ENCODE peak calls at places on chromosomes 16 and 17, in seven cellular contexts. One of them, this sample, is unnamed.

GRCh38 chr16:12436201-12436657 is 367.5 kb downstream of the CPPED1 start:
- DNase-seq in myocyte: no peak
- DNase-seq in pulmonary artery endothelial cell: no peak
- DNase-seq in GM13977: no peak
- DNase-seq in GM12878: no peak
- DNase-seq in activated CD8-positive, alpha-beta memory T cell treated with anti-CD3 and anti-CD28 coated beads for 48 hours: no peak
- DNase-seq in stimulated activated CD4-positive, alpha-beta T cell treated with anti-CD3 and anti-CD28 coated beads, Interleukin-2, amount 100 ng/mL, for 48 hours: no peak
- DNase-seq in this sample: no peak

GRCh38 chr17:18248300-18248731 is 10.2 kb downstream of the FLII start:
- DNase-seq in myocyte: peak
- DNase-seq in pulmonary artery endothelial cell: peak
- DNase-seq in GM13977: peak
- DNase-seq in GM12878: no peak
- DNase-seq in activated CD8-positive, alpha-beta memory T cell treated with anti-CD3 and anti-CD28 coated beads for 48 hours: no peak
- DNase-seq in stimulated activated CD4-positive, alpha-beta T cell treated with anti-CD3 and anti-CD28 coated beads, Interleukin-2, amount 100 ng/mL, for 48 hours: peak
- DNase-seq in this sample: peak

GRCh38 chr16:87178977-87179376 is 138.2 kb downstream of the C16orf95 start:
- DNase-seq in myocyte: no peak
- DNase-seq in pulmonary artery endothelial cell: peak
- DNase-seq in GM13977: no peak
- DNase-seq in GM12878: no peak
- DNase-seq in activated CD8-positive, alpha-beta memory T cell treated with anti-CD3 and anti-CD28 coated beads for 48 hours: no peak
- DNase-seq in stimulated activated CD4-positive, alpha-beta T cell treated with anti-CD3 and anti-CD28 coated beads, Interleukin-2, amount 100 ng/mL, for 48 hours: no peak
- DNase-seq in this sample: no peak

GRCh38 chr17:12024332-12024731 is 3.7 kb downstream of the MAP2K4 start:
- DNase-seq in myocyte: peak
- DNase-seq in pulmonary artery endothelial cell: no peak
- DNase-seq in GM13977: no peak
- DNase-seq in GM12878: no peak
- DNase-seq in activated CD8-positive, alpha-beta memory T cell treated with anti-CD3 and anti-CD28 coated beads for 48 hours: no peak
- DNase-seq in stimulated activated CD4-positive, alpha-beta T cell treated with anti-CD3 and anti-CD28 coated beads, Interleukin-2, amount 100 ng/mL, for 48 hours: no peak
- DNase-seq in this sample: no peak

GRCh38 chr17:10275418-10275817 is 77.0 kb upstream of the GAS7 start:
- DNase-seq in myocyte: no peak
- DNase-seq in pulmonary artery endothelial cell: no peak
- DNase-seq in GM13977: no peak
- DNase-seq in GM12878: no peak
- DNase-seq in activated CD8-positive, alpha-beta memory T cell treated with anti-CD3 and anti-CD28 coated beads for 48 hours: no peak
- DNase-seq in stimulated activated CD4-positive, alpha-beta T cell treated with anti-CD3 and anti-CD28 coated beads, Interleukin-2, amount 100 ng/mL, for 48 hours: no peak
- DNase-seq in this sample: no peak

GRCh38 chr17:68290268-68290954 is 516 bp downstream of the SLC16A6 start:
- DNase-seq in myocyte: no peak
- DNase-seq in pulmonary artery endothelial cell: no peak
- DNase-seq in GM13977: peak
- DNase-seq in GM12878: no peak
- DNase-seq in activated CD8-positive, alpha-beta memory T cell treated with anti-CD3 and anti-CD28 coated beads for 48 hours: no peak
- DNase-seq in stimulated activated CD4-positive, alpha-beta T cell treated with anti-CD3 and anti-CD28 coated beads, Interleukin-2, amount 100 ng/mL, for 48 hours: peak
- DNase-seq in this sample: peak

GRCh38 chr17:57975044-57975443 is 13.0 kb downstream of the VEZF1 start:
- DNase-seq in myocyte: no peak
- DNase-seq in pulmonary artery endothelial cell: no peak
- DNase-seq in GM13977: no peak
- DNase-seq in GM12878: no peak
- DNase-seq in activated CD8-positive, alpha-beta memory T cell treated with anti-CD3 and anti-CD28 coated beads for 48 hours: no peak
- DNase-seq in stimulated activated CD4-positive, alpha-beta T cell treated with anti-CD3 and anti-CD28 coated beads, Interleukin-2, amount 100 ng/mL, for 48 hours: no peak
- DNase-seq in this sample: no peak

GRCh38 chr17:55484575-55484974 is 26.7 kb downstream of the SMIM36 start:
- DNase-seq in myocyte: no peak
- DNase-seq in pulmonary artery endothelial cell: no peak
- DNase-seq in GM13977: no peak
- DNase-seq in GM12878: no peak
- DNase-seq in activated CD8-positive, alpha-beta memory T cell treated with anti-CD3 and anti-CD28 coated beads for 48 hours: no peak
- DNase-seq in stimulated activated CD4-positive, alpha-beta T cell treated with anti-CD3 and anti-CD28 coated beads, Interleukin-2, amount 100 ng/mL, for 48 hours: no peak
- DNase-seq in this sample: no peak

GRCh38 chr17:40960144-40960543 is 6.6 kb downstream of the KRT39 start:
- DNase-seq in myocyte: no peak
- DNase-seq in pulmonary artery endothelial cell: no peak
- DNase-seq in GM13977: no peak
- DNase-seq in GM12878: no peak
- DNase-seq in activated CD8-positive, alpha-beta memory T cell treated with anti-CD3 and anti-CD28 coated beads for 48 hours: no peak
- DNase-seq in stimulated activated CD4-positive, alpha-beta T cell treated with anti-CD3 and anti-CD28 coated beads, Interleukin-2, amount 100 ng/mL, for 48 hours: no peak
- DNase-seq in this sample: no peak